ENCODE peak calls at places on chromosomes 2 and 18, in four cellular contexts. L, E, I and N are unnamed samples.

GRCh38 chr2:134408386-134408785 is 154.5 kb downstream of the MGAT5 start:
- DNase-seq in L (no peak), E (no peak), I (no peak), N (no peak)

GRCh38 chr2:65049010-65049639 is 7.1 kb upstream of the CEP68 start:
- DNase-seq in L (no peak), E (no peak), I (peak; percentile 51), N (no peak)

GRCh38 chr2:218873359-218874194 is 7.1 kb upstream of the WNT10A start:
- DNase-seq in L (no peak), E (no peak), I (peak; percentile 41), N (no peak)

GRCh38 chr2:147824625-147825024 is 20.2 kb upstream of the ACVR2A start:
- DNase-seq in L (no peak), E (no peak), I (no peak), N (no peak)

GRCh38 chr2:70966681-70967080 is 11.7 kb upstream of the ANKRD53 start:
- DNase-seq in L (no peak), E (no peak), I (no peak), N (no peak)

GRCh38 chr2:52452201-52452600 is 1315.4 kb upstream of the CHAC2 start:
- DNase-seq in L (no peak), E (no peak), I (no peak), N (no peak)

GRCh38 chr2:2721296-2721835 is 390.3 kb upstream of the MYT1L start:
- DNase-seq in L (no peak), E (no peak), I (no peak), N (no peak)

GRCh38 chr2:60476206-60476946 is 77.1 kb downstream of the BCL11A start:
- DNase-seq in L (no peak), E (no peak), I (no peak), N (no peak)

GRCh38 chr2:187906021-187906420 is 351.8 kb upstream of the TFPI start:
- DNase-seq in L (no peak), E (no peak), I (no peak), N (no peak)

GRCh38 chr2:230794472-230794871 is 70.3 kb upstream of the ITM2C start:
- DNase-seq in L (no peak), E (no peak), I (peak; percentile 21), N (no peak)

GRCh38 chr18:22223263-22223960 is 54.0 kb downstream of the GATA6 start:
- DNase-seq in L (peak; percentile 36), E (peak; percentile 63), I (peak; percentile 21), N (no peak)

DNA sequence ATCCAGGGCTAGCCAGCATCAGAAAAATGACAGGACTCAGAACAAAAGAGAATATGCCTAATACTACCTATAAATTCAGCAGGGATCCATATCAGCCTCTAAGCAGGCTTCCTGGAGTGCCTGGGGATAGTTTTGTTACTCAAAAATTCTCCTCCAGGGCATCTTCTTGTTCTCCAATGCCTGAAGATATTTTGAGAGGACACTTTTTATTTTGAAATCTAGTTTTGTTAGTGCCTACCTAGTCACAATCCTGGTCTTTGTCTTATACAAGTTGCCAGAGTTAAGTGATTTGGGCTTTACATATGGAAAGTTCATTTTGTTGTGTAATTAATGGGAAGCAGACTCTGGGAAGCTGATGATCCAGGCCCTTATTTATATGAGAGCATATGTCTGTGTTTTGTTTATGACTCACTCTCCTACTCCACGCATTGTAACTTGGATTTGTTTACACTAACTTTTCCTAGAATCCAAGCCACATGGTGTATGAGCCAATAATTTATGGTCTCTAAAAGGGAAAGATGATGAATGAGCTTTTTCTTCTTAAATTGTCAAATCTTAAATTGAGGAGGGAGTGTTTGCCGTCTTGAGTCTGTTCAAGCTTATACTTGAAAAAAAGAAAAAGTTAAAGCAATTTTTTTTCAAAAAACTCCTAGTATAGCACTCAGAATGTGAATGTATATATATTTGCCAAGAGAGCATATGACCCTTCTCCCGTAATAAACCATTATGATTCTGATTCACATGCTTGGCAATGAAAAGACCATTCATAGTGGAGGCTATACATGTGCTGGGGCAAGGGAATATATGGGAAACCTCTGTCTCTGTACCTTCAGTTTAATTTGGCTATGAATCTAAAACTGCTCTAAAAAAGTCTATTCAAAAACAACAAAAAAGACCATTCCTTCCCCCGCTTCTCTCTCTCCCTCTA is 370.3 kb downstream of the SETBP1 start:
- DNase-seq in L (no peak), E (peak; percentile 7), I (no peak), N (no peak)
- TF ChIP-seq ETV6 in L (no peak), E (no peak), I (no peak), N (no peak)

DNA sequence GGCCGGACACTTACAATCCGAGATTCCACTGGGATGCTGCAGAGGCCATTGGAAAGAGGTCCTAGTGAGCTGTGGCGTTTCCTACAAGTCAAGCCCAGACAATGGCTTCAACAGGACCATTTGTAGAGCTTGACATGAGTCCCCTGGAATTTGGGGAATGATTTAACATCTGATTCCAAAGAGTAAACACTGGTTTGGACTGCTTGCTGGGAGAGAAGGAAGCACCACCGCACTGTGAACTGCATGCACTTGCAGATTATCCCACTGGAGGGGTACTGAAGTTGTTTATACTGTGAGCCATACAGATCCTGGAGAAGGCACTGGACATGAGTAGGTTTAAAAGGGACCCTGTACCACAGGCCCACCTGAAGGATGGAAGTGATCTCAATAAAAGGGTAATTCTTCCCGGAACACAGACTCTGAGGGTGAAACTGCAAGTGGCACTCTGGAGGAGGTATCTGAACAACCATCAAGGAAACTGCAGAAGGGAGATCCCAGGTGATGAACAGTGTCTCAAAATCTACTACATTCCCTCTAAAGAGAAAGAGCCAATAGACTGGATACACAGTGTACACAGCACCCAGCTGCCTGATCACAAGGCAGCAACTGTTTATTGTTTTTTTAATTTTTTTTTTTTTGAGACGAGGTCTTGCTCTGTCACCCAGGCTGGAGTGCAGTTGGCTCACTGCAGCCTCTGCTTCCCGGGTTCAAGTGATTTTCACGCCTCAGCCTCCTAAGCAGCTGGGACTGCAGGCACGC is 4.3 kb upstream of the RAB6C start:
- DNase-seq in L (no peak), E (no peak), I (no peak), N (no peak)
- TF ChIP-seq ETV6 in L (no peak), E (no peak), I (no peak), N (no peak)

GRCh38 chr2:229098810-229099209 is 172.3 kb downstream of the PID1 start:
- DNase-seq in L (no peak), E (no peak), I (no peak), N (no peak)

GRCh38 chr2:229096667-229097066 is 174.4 kb downstream of the PID1 start:
- DNase-seq in L (no peak), E (no peak), I (no peak), N (no peak)
- TF ChIP-seq ETV6 in L (no peak), E (no peak), I (no peak), N (no peak)

GRCh38 chr2:232348936-232349335 is 29.6 kb upstream of the ALPP start:
- DNase-seq in L (no peak), E (no peak), I (peak; percentile 8), N (no peak)
- TF ChIP-seq ETV6 in L (no peak), E (no peak), I (no peak), N (no peak)

GRCh38 chr2:55014962-55015939 is 35.0 kb downstream of the RTN4 start:
- DNase-seq in L (peak; percentile 91), E (peak; percentile 32), I (peak; percentile 21), N (no peak)
- TF ChIP-seq ETV6 in L (no peak), E (no peak), I (no peak), N (no peak)

GRCh38 chr2:113197347-113198047 is 23.7 kb downstream of the PSD4 start:
- DNase-seq in L (no peak), E (no peak), I (no peak), N (no peak)

GRCh38 chr2:113187771-113188170 is 14.0 kb downstream of the PSD4 start:
- DNase-seq in L (no peak), E (no peak), I (no peak), N (no peak)

GRCh38 chr2:113196839-113197238 is 23.1 kb downstream of the PSD4 start:
- DNase-seq in L (no peak), E (no peak), I (no peak), N (no peak)

GRCh38 chr2:113195923-113196501 is 22.2 kb downstream of the PSD4 start:
- DNase-seq in L (no peak), E (no peak), I (no peak), N (no peak)

DNA sequence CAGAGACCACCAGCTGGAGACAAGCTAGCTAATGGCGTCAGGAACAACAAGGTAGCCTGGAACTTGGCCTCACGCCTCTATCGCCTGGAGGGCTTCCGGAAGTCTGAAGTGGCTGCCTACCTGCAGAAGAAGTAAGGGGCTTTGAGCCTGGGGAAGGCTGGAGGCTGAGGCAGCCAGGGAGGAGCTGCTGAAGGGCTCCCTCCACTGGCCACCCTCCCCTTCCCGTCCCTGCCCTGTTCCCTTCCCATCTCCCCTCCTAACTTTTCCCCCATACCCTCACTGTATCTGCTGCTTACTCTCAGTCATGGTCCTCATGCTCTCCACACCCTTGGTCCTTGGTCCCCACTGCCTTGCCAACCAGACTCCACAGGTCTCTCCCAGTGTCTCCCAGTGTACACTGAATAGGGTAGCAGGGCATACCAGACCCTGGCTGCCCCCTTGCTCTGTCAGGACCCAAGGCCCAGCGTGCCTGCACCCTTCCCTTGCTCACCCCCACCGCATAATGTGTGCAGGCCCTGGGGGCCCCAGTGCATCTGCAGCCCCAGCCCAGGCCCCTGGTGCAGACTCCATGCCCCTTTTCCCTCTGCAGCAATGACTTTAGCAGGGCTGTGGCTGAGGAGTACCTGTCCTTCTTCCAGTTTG is 18.8 kb downstream of the PSD4 start:
- DNase-seq in L (no peak), E (no peak), I (peak; percentile 44), N (no peak)
- TF ChIP-seq ETV6 in L (no peak), E (no peak), I (no peak), N (no peak)